ENCODE peak calls at places on chromosomes 13 and 19, in four cellular contexts. One of them, this sample, is unnamed.

GRCh38 chr13:30855569-30855968 is 50.5 kb upstream of the MEDAG start:
- DNase-seq in cardiac fibroblast: no peak
- DNase-seq in body of pancreas: no peak
- DNase-seq in breast epithelium: no peak
- DNase-seq in this sample: no peak

GRCh38 chr19:28537079-28537478 is 675.9 kb downstream of the UQCRFS1 start:
- DNase-seq in cardiac fibroblast: no peak
- DNase-seq in body of pancreas: no peak
- DNase-seq in breast epithelium: no peak
- DNase-seq in this sample: no peak

GRCh38 chr13:40273173-40274000 is 393.1 kb downstream of the FOXO1 start:
- DNase-seq in cardiac fibroblast: no peak
- DNase-seq in body of pancreas: no peak
- DNase-seq in breast epithelium: peak; percentile 40
- DNase-seq in this sample: no peak

GRCh38 chr13:93614776-93615175 is 388.2 kb downstream of the GPC6 start:
- DNase-seq in cardiac fibroblast: no peak
- DNase-seq in body of pancreas: no peak
- DNase-seq in breast epithelium: no peak
- DNase-seq in this sample: no peak

GRCh38 chr13:32039488-32040013 is 8.0 kb downstream of the FRY start:
- DNase-seq in cardiac fibroblast: no peak
- DNase-seq in body of pancreas: no peak
- DNase-seq in breast epithelium: no peak
- DNase-seq in this sample: no peak

GRCh38 chr19:38718747-38719543 is 25.3 kb downstream of the CAPN12 start:
- DNase-seq in cardiac fibroblast: peak; percentile 80
- DNase-seq in body of pancreas: peak; percentile 58
- DNase-seq in breast epithelium: no peak
- DNase-seq in this sample: peak; percentile 31

GRCh38 chr13:101640797-101641400 is 188.4 kb downstream of the ITGBL1 start:
- DNase-seq in cardiac fibroblast: peak; percentile 46
- DNase-seq in body of pancreas: no peak
- DNase-seq in breast epithelium: no peak
- DNase-seq in this sample: peak; percentile 87

GRCh38 chr19:38661996-38662395 is 14.5 kb downstream of the ACTN4 start:
- DNase-seq in cardiac fibroblast: no peak
- DNase-seq in body of pancreas: peak; percentile 76
- DNase-seq in breast epithelium: peak; percentile 88
- DNase-seq in this sample: no peak

GRCh38 chr19:15935167-15935702 is 906 bp upstream of the CYP4F11 start:
- DNase-seq in cardiac fibroblast: no peak
- DNase-seq in body of pancreas: no peak
- DNase-seq in breast epithelium: no peak
- DNase-seq in this sample: no peak

GRCh38 chr13:29676941-29677452 is 81.5 kb upstream of the SLC7A1 start:
- DNase-seq in cardiac fibroblast: no peak
- DNase-seq in body of pancreas: peak; percentile 42
- DNase-seq in breast epithelium: no peak
- DNase-seq in this sample: no peak

GRCh38 chr13:76129305-76130040 is 493.3 kb downstream of the LMO7 start:
- DNase-seq in cardiac fibroblast: no peak
- DNase-seq in body of pancreas: no peak
- DNase-seq in breast epithelium: no peak
- DNase-seq in this sample: no peak

GRCh38 chr19:10543420-10544241 is at the start of gene ATG4D:
- DNase-seq in cardiac fibroblast: peak; percentile 74
- DNase-seq in body of pancreas: peak; percentile 99
- DNase-seq in breast epithelium: peak; percentile 70
- DNase-seq in this sample: peak; percentile 66

GRCh38 chr13:99974939-99975561 is 3.5 kb upstream of the ZIC5 start:
- DNase-seq in cardiac fibroblast: no peak
- DNase-seq in body of pancreas: no peak
- DNase-seq in breast epithelium: no peak
- DNase-seq in this sample: no peak

GRCh38 chr19:52170863-52171320 is 529 bp downstream of the ZNF836 start:
- DNase-seq in cardiac fibroblast: peak; percentile 2
- DNase-seq in body of pancreas: peak; percentile 23
- DNase-seq in breast epithelium: no peak
- DNase-seq in this sample: no peak

GRCh38 chr13:32503727-32504126 is 34.9 kb downstream of the N4BP2L2 start:
- DNase-seq in cardiac fibroblast: peak; percentile 5
- DNase-seq in body of pancreas: no peak
- DNase-seq in breast epithelium: no peak
- DNase-seq in this sample: no peak

GRCh38 chr19:13281567-13282291 is 131.5 kb downstream of the IER2 start:
- DNase-seq in cardiac fibroblast: no peak
- DNase-seq in body of pancreas: no peak
- DNase-seq in breast epithelium: no peak
- DNase-seq in this sample: no peak

GRCh38 chr19:47124937-47125668 is 5.5 kb upstream of the SAE1 start:
- DNase-seq in cardiac fibroblast: peak; percentile 82
- DNase-seq in body of pancreas: peak; percentile 37
- DNase-seq in breast epithelium: no peak
- DNase-seq in this sample: peak; percentile 86

GRCh38 chr13:50527612-50528509 is 315.6 kb downstream of the DLEU7 start:
- DNase-seq in cardiac fibroblast: no peak
- DNase-seq in body of pancreas: peak; percentile 9
- DNase-seq in breast epithelium: no peak
- DNase-seq in this sample: no peak
- H3K4me3 ChIP-seq in cardiac fibroblast: no peak overlapping the region
- H3K4me3 ChIP-seq in body of pancreas: no peak overlapping the region
- H3K4me3 ChIP-seq in breast epithelium: no peak overlapping the region
- H3K4me3 ChIP-seq in this sample: no peak overlapping the region

GRCh38 chr19:48614436-48615144 is at the start of gene FAM83E:
- DNase-seq in cardiac fibroblast: no peak
- DNase-seq in body of pancreas: no peak
- DNase-seq in breast epithelium: no peak
- DNase-seq in this sample: no peak
- H3K4me3 ChIP-seq in cardiac fibroblast: no peak within 1 kb of the TSS
- H3K4me3 ChIP-seq in body of pancreas: no peak within 1 kb of the TSS
- H3K4me3 ChIP-seq in breast epithelium: peak within 1 kb of the TSS; percentile 16
- H3K4me3 ChIP-seq in this sample: no peak within 1 kb of the TSS

GRCh38 chr19:33064778-33065550 is at the start of gene RHPN2:
- DNase-seq in cardiac fibroblast: peak; percentile 81
- DNase-seq in body of pancreas: peak; percentile 75
- DNase-seq in breast epithelium: no peak
- DNase-seq in this sample: peak; percentile 63
- H3K4me3 ChIP-seq in cardiac fibroblast: peak within 1 kb of the TSS; percentile 60
- H3K4me3 ChIP-seq in body of pancreas: peak within 1 kb of the TSS; percentile 83
- H3K4me3 ChIP-seq in breast epithelium: peak within 1 kb of the TSS; percentile 82
- H3K4me3 ChIP-seq in this sample: peak within 1 kb of the TSS; percentile 54

GRCh38 chr19:41225238-41226052 is 6.4 kb downstream of the AXL start:
- DNase-seq in cardiac fibroblast: peak; percentile 98
- DNase-seq in body of pancreas: peak; percentile 36
- DNase-seq in breast epithelium: peak; percentile 35
- DNase-seq in this sample: peak; percentile 96
- H3K4me3 ChIP-seq in cardiac fibroblast: peak overlapping the region; percentile 45
- H3K4me3 ChIP-seq in body of pancreas: no peak overlapping the region
- H3K4me3 ChIP-seq in breast epithelium: peak overlapping the region; percentile 56
- H3K4me3 ChIP-seq in this sample: peak overlapping the region; percentile 46

GRCh38 chr19:17080441-17080803 is 4.8 kb downstream of the MYO9B start:
- DNase-seq in cardiac fibroblast: no peak
- DNase-seq in body of pancreas: no peak
- DNase-seq in breast epithelium: no peak
- DNase-seq in this sample: no peak
- H3K4me3 ChIP-seq in cardiac fibroblast: peak overlapping the region; percentile 18
- H3K4me3 ChIP-seq in body of pancreas: no peak overlapping the region
- H3K4me3 ChIP-seq in breast epithelium: peak overlapping the region; percentile 40
- H3K4me3 ChIP-seq in this sample: no peak overlapping the region

GRCh38 chr13:97278395-97279078 is 56.4 kb downstream of the MBNL2 start:
- DNase-seq in cardiac fibroblast: peak; percentile 59
- DNase-seq in body of pancreas: no peak
- DNase-seq in breast epithelium: no peak
- DNase-seq in this sample: no peak
- H3K4me3 ChIP-seq in cardiac fibroblast: no peak overlapping the region
- H3K4me3 ChIP-seq in body of pancreas: no peak overlapping the region
- H3K4me3 ChIP-seq in breast epithelium: no peak overlapping the region
- H3K4me3 ChIP-seq in this sample: no peak overlapping the region

This sample was measured in choroid plexus epithelial cell.